ENCODE peak calls at places on chromosome 10, in eight cellular contexts. T is hepatocyte, R is kidney, Y is IMR-90, M is right lobe of liver, F is endothelial cell, U is colonic mucosa, X is foreskin fibroblast. B is an unnamed sample.

GRCh38 chr10:58299580-58299979 is 30.6 kb downstream of the CISD1 start:
- DNase-seq in F (peak), R (no peak), T (peak), X (peak), U (peak), Y (peak), M (no peak), B (peak)

GRCh38 chr10:47456794-47457527 is 27.0 kb downstream of the ANXA8 start:
- DNase-seq in R (peak), U (no peak), F (no peak), Y (no peak), T (no peak), X (no peak), M (no peak), B (no peak)

GRCh38 chr10:103765168-103765567 is 90.2 kb downstream of the SH3PXD2A start:
- DNase-seq in U (no peak), M (peak), Y (peak), X (peak), T (no peak), F (no peak), R (no peak), B (no peak)

GRCh38 chr10:65940105-65940504 is 985.7 kb upstream of the LRRTM3 start:
- DNase-seq in X (no peak), T (no peak), F (no peak), M (no peak), R (no peak), Y (no peak), U (no peak), B (no peak)

GRCh38 chr10:44873156-44873555 is 38.0 kb upstream of the TMEM72 start:
- DNase-seq in X (peak), T (no peak), U (no peak), M (no peak), F (no peak), R (no peak), Y (peak), B (no peak)

GRCh38 chr10:133359554-133359971 is 1.7 kb upstream of the FUOM start:
- DNase-seq in X (no peak), Y (no peak), T (peak), R (no peak), M (peak), U (peak), F (no peak), B (no peak)

GRCh38 chr10:30368065-30368718 is 19.1 kb upstream of the MTPAP start:
- DNase-seq in F (no peak), M (no peak), U (no peak), X (peak), Y (no peak), R (no peak), T (no peak), B (no peak)

GRCh38 chr10:103853428-103854264 is 1.7 kb downstream of the SH3PXD2A start:
- DNase-seq in F (no peak), M (no peak), T (no peak), Y (no peak), R (no peak), X (peak), U (peak), B (no peak)

GRCh38 chr10:113426181-113426837 is 126.5 kb upstream of the HABP2 start:
- DNase-seq in U (no peak), X (no peak), T (no peak), R (no peak), F (no peak), M (no peak), Y (no peak), B (no peak)

GRCh38 chr10:60314306-60314940 is 75.3 kb downstream of the ANK3 start:
- DNase-seq in Y (peak), X (peak), T (peak), U (peak), M (no peak), F (no peak), R (no peak), B (no peak)

GRCh38 chr10:70381491-70382421 is 669 bp downstream of the LRRC20 start:
- DNase-seq in M (peak), Y (peak), R (peak), U (peak), T (peak), X (peak), F (peak), B (peak)

GRCh38 chr10:137031-137430 is 1.8 kb downstream of the ZMYND11 start:
- DNase-seq in R (no peak), Y (peak), T (peak), F (peak), M (no peak), U (no peak), X (peak), B (no peak)

GRCh38 chr10:102845352-102845902 is 8.2 kb upstream of the CYP17A1 start:
- DNase-seq in X (no peak), T (no peak), U (no peak), Y (no peak), R (no peak), F (no peak), M (no peak), B (no peak)

GRCh38 chr10:2476236-2476814 is 591.0 kb upstream of the PFKP start:
- DNase-seq in X (no peak), R (no peak), Y (no peak), M (no peak), T (no peak), F (no peak), U (no peak), B (no peak)

GRCh38 chr10:2475711-2476110 is 591.6 kb upstream of the PFKP start:
- DNase-seq in Y (no peak), X (no peak), U (no peak), T (no peak), R (no peak), M (no peak), F (no peak), B (no peak)

DNA sequence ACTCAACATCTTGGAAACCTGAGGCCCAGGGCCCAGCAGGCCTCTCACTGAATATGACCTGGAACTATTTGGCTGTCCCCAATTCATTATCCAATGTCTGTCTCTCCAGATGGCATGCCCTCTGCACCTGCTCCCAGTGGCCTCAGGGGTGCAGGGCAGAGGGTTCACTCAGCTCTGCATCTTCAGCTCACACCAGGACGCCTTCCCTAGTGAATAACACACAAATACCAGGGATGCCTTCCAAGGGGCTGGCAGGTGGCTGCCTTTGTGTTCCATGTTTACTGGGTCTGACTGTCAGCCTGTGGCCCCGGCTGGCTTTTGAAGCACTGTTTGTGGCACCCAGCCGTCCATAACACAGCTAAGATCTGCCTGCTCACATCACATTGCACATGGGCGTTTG is 590.2 kb upstream of the PFKP start:
- DNase-seq in U (no peak), Y (no peak), M (no peak), R (no peak), T (no peak), X (no peak), F (no peak), B (no peak)
- TF ChIP-seq CTCF in U (no peak), Y (no peak), M (no peak), R (no peak), T (no peak), X (no peak), F (no peak), B (no peak)

GRCh38 chr10:119616879-119617580 is 20.3 kb upstream of the TIAL1 start:
- DNase-seq in R (no peak), U (no peak), Y (no peak), F (peak), T (no peak), M (no peak), X (peak), B (no peak)
- TF ChIP-seq CTCF in R (peak), U (no peak), Y (peak), F (no peak), T (no peak), M (peak), X (peak), B (no peak)

GRCh38 chr10:5343561-5343960 is 21.2 kb upstream of the UCN3 start:
- DNase-seq in T (no peak), M (no peak), F (no peak), R (no peak), Y (no peak), U (no peak), X (no peak), B (no peak)
- TF ChIP-seq CTCF in T (no peak), M (no peak), F (no peak), R (no peak), Y (no peak), U (no peak), X (no peak), B (peak)

GRCh38 chr10:73247509-73248258 is 629 bp upstream of the DNAJC9 start:
- DNase-seq in M (no peak), R (no peak), X (peak), Y (peak), F (no peak), U (no peak), T (no peak), B (no peak)

GRCh38 chr10:73251683-73252444 is 580 bp downstream of the MRPS16 start:
- DNase-seq in M (no peak), T (peak), Y (no peak), X (peak), F (peak), U (peak), R (no peak), B (no peak)

GRCh38 chr10:73248259-73248724 is 1.2 kb upstream of the DNAJC9 start:
- DNase-seq in U (no peak), Y (no peak), T (no peak), X (peak), F (no peak), R (no peak), M (no peak), B (no peak)

GRCh38 chr10:73252445-73253225 is at the start of gene MRPS16:
- DNase-seq in X (peak), R (peak), Y (peak), U (peak), M (peak), F (peak), T (peak), B (peak)

DNA sequence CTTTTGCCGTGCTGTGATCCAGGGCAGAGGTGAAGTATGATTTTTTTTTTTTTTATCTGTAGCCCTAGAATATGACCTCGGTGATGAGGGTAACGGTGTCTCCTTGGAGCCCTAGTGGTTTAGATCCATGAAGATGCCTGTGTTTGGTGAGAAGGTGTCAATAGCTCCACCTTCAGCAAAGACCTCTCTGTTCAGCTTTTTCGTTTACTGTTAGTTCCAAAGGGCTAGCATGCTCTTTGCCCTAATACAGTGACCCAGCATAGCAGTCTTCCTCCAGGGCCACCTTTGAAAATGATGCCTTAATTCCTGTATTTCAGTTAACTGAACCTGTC is 748 bp upstream of the MRPS16 start:
- DNase-seq in M (no peak), X (peak), T (peak), Y (no peak), R (no peak), U (peak), F (no peak), B (no peak)
- TF ChIP-seq CTCF in M (no peak), X (no peak), T (no peak), Y (peak), R (no peak), U (no peak), F (no peak), B (no peak)

GRCh38 chr10:110016957-110017514 is 9.3 kb downstream of the ADD3 start:
- DNase-seq in Y (no peak), U (no peak), X (no peak), M (no peak), T (no peak), F (no peak), R (no peak), B (no peak)

GRCh38 chr10:110013615-110014293 is 6.0 kb downstream of the ADD3 start:
- DNase-seq in Y (no peak), T (peak), F (no peak), R (no peak), M (no peak), X (no peak), U (no peak), B (no peak)

GRCh38 chr10:110020265-110020664 is 12.5 kb downstream of the ADD3 start:
- DNase-seq in X (no peak), T (no peak), Y (no peak), F (no peak), M (no peak), R (no peak), U (no peak), B (no peak)

GRCh38 chr10:110017940-110018339 is 10.2 kb downstream of the ADD3 start:
- DNase-seq in R (no peak), X (peak), Y (no peak), F (no peak), T (no peak), M (no peak), U (no peak), B (no peak)

DNA sequence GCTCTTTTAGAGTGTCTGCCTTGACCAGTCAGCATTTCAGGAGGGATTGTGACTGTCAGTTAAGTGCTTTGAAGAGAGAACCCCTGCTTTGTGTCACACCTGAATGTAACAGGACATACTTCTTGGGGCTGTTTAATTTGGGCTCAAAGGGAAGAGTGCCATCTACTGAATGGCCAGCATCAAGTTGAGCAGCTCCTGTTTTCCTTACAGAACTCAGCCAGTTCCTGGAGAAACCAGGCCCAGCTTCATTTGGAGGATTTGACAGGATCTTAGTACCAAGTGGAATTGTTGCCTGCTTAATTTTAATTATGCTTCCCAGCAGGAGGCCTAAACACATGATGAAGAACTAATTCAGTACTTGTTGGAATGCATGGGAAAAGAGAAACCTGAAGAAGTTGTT is 8.3 kb downstream of the ADD3 start:
- DNase-seq in X (peak), R (no peak), Y (peak), T (peak), F (no peak), M (no peak), U (no peak), B (no peak)
- TF ChIP-seq CTCF in X (peak), R (peak), Y (peak), T (peak), F (no peak), M (peak), U (peak), B (no peak)

GRCh38 chr10:91549296-91549695 is 83.6 kb downstream of the PPP1R3C start:
- DNase-seq in M (no peak), F (no peak), Y (no peak), T (no peak), R (no peak), X (peak), U (no peak), B (no peak)

GRCh38 chr10:91552706-91553105 is 80.2 kb downstream of the PPP1R3C start:
- DNase-seq in R (no peak), M (peak), Y (peak), F (no peak), X (peak), T (peak), U (no peak), B (no peak)

GRCh38 chr10:91552260-91552659 is 80.6 kb downstream of the PPP1R3C start:
- DNase-seq in F (no peak), T (no peak), Y (no peak), X (no peak), M (no peak), R (no peak), U (no peak), B (no peak)

GRCh38 chr10:91555455-91555854 is 77.4 kb downstream of the PPP1R3C start:
- DNase-seq in R (no peak), F (no peak), U (no peak), M (no peak), Y (no peak), X (no peak), T (no peak), B (no peak)

GRCh38 chr10:91551856-91552255 is 81.0 kb downstream of the PPP1R3C start:
- DNase-seq in Y (peak), M (no peak), F (peak), R (peak), X (peak), U (peak), T (peak), B (no peak)
- TF ChIP-seq CTCF in Y (peak), M (peak), F (peak), R (peak), X (peak), U (no peak), T (peak), B (peak)